ENCODE peak calls at places on chromosomes 12 and 14, in eight cellular contexts. T, M, G, N, Z, H, P and U are unnamed samples.

GRCh38 chr14:101072945-101073597 is 169.5 kb upstream of the RTL1 start:
- DNase-seq in G (peak), M (peak), H (no peak), N (no peak), Z (peak), T (no peak), P (peak), U (peak)

GRCh38 chr12:5808956-5809355 is 136.1 kb downstream of the ANO2 start:
- DNase-seq in M (no peak), P (no peak), G (no peak), H (no peak), N (no peak), Z (peak), T (no peak), U (no peak)

GRCh38 chr12:89645434-89645833 is 63.2 kb downstream of the ATP2B1 start:
- DNase-seq in N (no peak), T (no peak), H (no peak), G (no peak), M (no peak), P (no peak), Z (no peak), U (no peak)

GRCh38 chr12:47317182-47317915 is 237.6 kb upstream of the AMIGO2 start:
- DNase-seq in H (no peak), G (no peak), T (no peak), N (no peak), Z (no peak), P (no peak), M (no peak), U (peak)

GRCh38 chr12:71092290-71092689 is 65.5 kb downstream of the TSPAN8 start:
- DNase-seq in G (no peak), Z (peak), H (no peak), T (no peak), N (no peak), P (no peak), M (no peak), U (no peak)

GRCh38 chr12:19012965-19013364 is 116.6 kb upstream of the PLEKHA5 start:
- DNase-seq in N (no peak), Z (no peak), G (no peak), M (no peak), T (no peak), P (no peak), H (no peak), U (no peak)

GRCh38 chr14:34078117-34078743 is 127.4 kb upstream of the EGLN3 start:
- DNase-seq in G (peak), M (no peak), Z (peak), H (no peak), N (no peak), P (no peak), T (no peak), U (no peak)

GRCh38 chr12:130281157-130281799 is 56.4 kb upstream of the PIWIL1 start:
- DNase-seq in G (peak), N (peak), P (no peak), M (no peak), T (no peak), H (no peak), Z (no peak), U (peak)

GRCh38 chr14:73526036-73526984 is 10.6 kb upstream of the ACOT1 start:
- DNase-seq in T (peak), G (no peak), N (peak), M (peak), H (peak), Z (peak), P (no peak), U (no peak)

GRCh38 chr14:69928111-69928523 is 48.9 kb downstream of the SMOC1 start:
- DNase-seq in G (peak), N (no peak), Z (peak), H (no peak), P (no peak), T (no peak), M (no peak), U (no peak)

GRCh38 chr14:63478024-63478423 is 65.2 kb downstream of the PPP2R5E start:
- DNase-seq in G (no peak), N (no peak), H (no peak), M (no peak), T (no peak), P (no peak), Z (no peak), U (peak)

GRCh38 chr12:93050026-93050747 is 121.1 kb upstream of the EEA1 start:
- DNase-seq in T (no peak), N (no peak), G (no peak), H (no peak), P (no peak), Z (peak), M (no peak), U (no peak)

GRCh38 chr14:72532686-72533454 is 361.0 kb downstream of the DPF3 start:
- DNase-seq in H (no peak), G (no peak), P (no peak), Z (no peak), M (no peak), T (no peak), N (no peak), U (no peak)

GRCh38 chr14:75257241-75257640 is 21.4 kb upstream of the FOS start:
- DNase-seq in T (no peak), Z (no peak), P (no peak), G (no peak), M (no peak), H (no peak), N (no peak), U (no peak)

GRCh38 chr14:30440986-30441385 is 118.0 kb upstream of the G2E3 start:
- DNase-seq in T (no peak), G (no peak), P (no peak), Z (no peak), M (no peak), H (no peak), N (no peak), U (no peak)

GRCh38 chr14:95043732-95044462 is 113.4 kb downstream of the DICER1 start:
- DNase-seq in Z (no peak), H (no peak), M (no peak), T (no peak), G (no peak), N (no peak), P (no peak), U (no peak)

GRCh38 chr14:77890873-77891272 is 91.0 kb downstream of the ADCK1 start:
- DNase-seq in P (no peak), H (no peak), M (no peak), N (no peak), Z (no peak), G (no peak), T (no peak), U (no peak)

GRCh38 chr14:68563256-68564131 is 229.4 kb downstream of the ZFP36L1 start:
- DNase-seq in N (no peak), M (peak), Z (no peak), H (no peak), T (no peak), G (no peak), P (no peak), U (no peak)

GRCh38 chr12:130196827-130197226 is 34.6 kb downstream of the FZD10 start:
- DNase-seq in H (no peak), P (no peak), M (no peak), Z (no peak), T (no peak), G (no peak), N (no peak), U (no peak)

GRCh38 chr12:56348776-56349175 is 10.1 kb downstream of the IL23A start:
- DNase-seq in H (no peak), G (no peak), T (no peak), Z (no peak), M (no peak), P (no peak), N (no peak), U (no peak)

GRCh38 chr12:121483950-121484349 is 84.0 kb downstream of the RNF34 start:
- DNase-seq in Z (no peak), P (no peak), M (no peak), T (no peak), G (no peak), H (no peak), N (no peak), U (no peak)

GRCh38 chr12:22333751-22334695 is 484 bp downstream of the ST8SIA1 start:
- DNase-seq in H (no peak), Z (no peak), T (peak), N (peak), G (no peak), M (no peak), P (no peak), U (no peak)

GRCh38 chr12:75878382-75878720 is 153.2 kb downstream of the PHLDA1 start:
- DNase-seq in Z (peak), T (no peak), M (no peak), H (no peak), G (no peak), N (no peak), P (peak), U (no peak)

GRCh38 chr12:40971911-40972310 is 216.2 kb upstream of the PDZRN4 start:
- DNase-seq in Z (peak), G (no peak), T (no peak), N (no peak), M (no peak), H (no peak), P (no peak), U (no peak)

GRCh38 chr14:87979689-87980088 is 13.3 kb downstream of the GALC start:
- DNase-seq in G (no peak), P (no peak), N (no peak), H (no peak), Z (no peak), T (no peak), M (no peak), U (no peak)

GRCh38 chr14:65242732-65243134 is 140.4 kb upstream of the MAX start:
- DNase-seq in G (peak), M (no peak), P (no peak), H (no peak), N (no peak), Z (no peak), T (no peak), U (no peak)

GRCh38 chr12:89906178-89906577 is 197.5 kb upstream of the ATP2B1 start:
- DNase-seq in T (no peak), P (no peak), H (no peak), M (no peak), G (no peak), N (no peak), Z (no peak), U (no peak)

GRCh38 chr12:58916153-58916709 is 4.1 kb downstream of the LRIG3 start:
- DNase-seq in M (no peak), H (no peak), P (no peak), G (no peak), Z (no peak), N (no peak), T (no peak), U (no peak)

GRCh38 chr14:73755434-73756014 is 41.3 kb upstream of the PNMA1 start:
- DNase-seq in Z (no peak), G (no peak), P (no peak), H (no peak), T (no peak), N (no peak), M (peak), U (peak)

GRCh38 chr12:218728-219590 is 5.0 kb upstream of the SLC6A12 start:
- DNase-seq in M (no peak), P (no peak), Z (no peak), N (no peak), H (no peak), G (no peak), T (no peak), U (no peak)

DNA sequence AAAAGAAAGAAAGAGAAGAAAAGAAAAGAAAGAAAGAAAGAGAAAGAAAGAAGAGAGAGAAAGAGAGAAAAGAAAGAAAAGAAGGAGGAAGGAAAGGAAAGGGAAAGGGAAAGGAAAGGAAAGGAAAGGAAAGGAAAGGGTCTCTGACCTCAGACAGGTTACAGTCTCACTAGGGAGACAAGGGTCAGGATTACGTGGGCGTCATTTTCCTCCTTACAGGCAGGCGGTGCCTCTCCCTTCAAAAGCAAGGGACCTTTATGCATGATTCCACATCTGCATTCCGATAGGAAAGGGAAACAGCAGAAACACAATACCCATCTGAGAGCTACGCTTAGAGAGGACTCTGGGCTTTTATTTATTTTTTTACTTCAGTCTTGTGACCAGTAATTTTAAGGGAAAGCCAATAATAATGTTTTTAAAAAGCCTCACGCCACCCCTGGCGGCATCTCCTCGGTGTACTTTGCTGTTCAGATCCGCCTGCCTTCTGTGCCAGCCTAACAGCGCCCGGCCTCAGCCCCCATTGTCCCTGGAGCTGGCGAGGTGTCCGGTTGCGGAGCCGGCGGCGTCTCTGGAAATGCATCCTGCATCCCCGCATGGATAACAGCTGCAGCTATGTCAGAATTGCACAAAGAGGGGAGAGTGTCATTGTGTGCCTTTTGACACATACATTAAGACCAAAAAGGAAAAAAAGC is 882 bp upstream of the HIP1R start:
- DNase-seq in Z (peak), N (peak), P (no peak), H (no peak), G (peak), T (peak), M (peak), U (no peak)
- TF ChIP-seq CTCF in Z (no peak), N (no peak), P (peak), H (peak), G (peak), T (no peak), M (peak), U (no peak)

DNA sequence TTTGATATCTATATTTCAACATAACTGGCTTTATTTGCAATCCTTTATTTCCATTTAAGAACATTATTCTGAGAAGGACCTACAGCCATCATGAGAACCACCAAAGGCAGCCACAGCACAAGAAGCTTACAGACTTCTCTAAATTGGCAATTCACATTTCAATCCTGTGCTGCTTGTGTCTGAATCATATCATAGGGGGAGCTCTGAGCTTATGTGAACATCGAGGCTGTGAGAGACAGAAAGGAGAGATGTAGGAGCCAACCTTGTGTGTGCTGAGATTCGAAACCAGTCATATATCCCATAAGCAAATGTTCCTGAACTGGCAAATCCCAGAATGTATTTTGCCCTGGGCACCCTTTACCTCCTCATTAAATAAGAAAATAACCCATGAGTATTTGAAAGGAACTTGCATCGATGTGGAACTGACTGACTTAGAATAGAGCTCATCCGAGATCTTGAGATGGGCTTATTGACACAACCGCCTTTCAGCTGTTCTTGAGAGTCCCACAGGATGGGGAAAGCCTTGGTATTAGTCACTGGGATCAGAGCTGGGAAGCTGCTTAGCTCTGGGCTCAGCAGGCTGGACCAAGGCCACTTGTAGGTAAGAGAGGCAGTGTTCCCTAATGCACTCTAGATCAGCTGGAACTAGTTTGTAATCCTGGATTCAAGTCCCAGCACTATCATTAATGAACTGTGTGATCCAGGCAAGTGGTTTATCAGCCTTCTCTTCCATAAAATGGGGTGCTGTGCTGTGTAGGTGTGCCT is 329.8 kb downstream of the CACNA1C start:
- DNase-seq in G (no peak), H (no peak), Z (no peak), N (no peak), T (no peak), M (no peak), P (no peak), U (peak)
- H3K4me3 ChIP-seq in G (no peak), H (no peak), Z (no peak), N (no peak), T (no peak), M (no peak), P (no peak), U (no peak)

GRCh38 chr12:28172434-28173030 is 17.7 kb upstream of the CCDC91 start:
- DNase-seq in M (no peak), Z (peak), G (peak), N (no peak), T (no peak), H (no peak), P (no peak), U (peak)
- TF ChIP-seq CTCF in M (peak), Z (peak), G (peak), N (peak), T (peak), H (peak), P (peak), U (peak)

GRCh38 chr12:52951640-52952039 is 2.7 kb downstream of the KRT18 start:
- DNase-seq in Z (no peak), P (no peak), M (no peak), G (no peak), H (no peak), N (no peak), T (no peak), U (no peak)

GRCh38 chr12:52949413-52950331 is 754 bp downstream of the KRT18 start:
- DNase-seq in P (peak), H (no peak), G (peak), M (peak), N (no peak), Z (peak), T (peak), U (no peak)

GRCh38 chr12:52952082-52952801 is 3.3 kb downstream of the KRT18 start:
- DNase-seq in M (peak), P (no peak), N (peak), Z (no peak), H (no peak), G (peak), T (peak), U (no peak)

GRCh38 chr12:52950553-52950952 is 1.6 kb downstream of the KRT18 start:
- DNase-seq in T (no peak), G (peak), N (no peak), H (no peak), P (no peak), Z (no peak), M (no peak), U (no peak)

DNA sequence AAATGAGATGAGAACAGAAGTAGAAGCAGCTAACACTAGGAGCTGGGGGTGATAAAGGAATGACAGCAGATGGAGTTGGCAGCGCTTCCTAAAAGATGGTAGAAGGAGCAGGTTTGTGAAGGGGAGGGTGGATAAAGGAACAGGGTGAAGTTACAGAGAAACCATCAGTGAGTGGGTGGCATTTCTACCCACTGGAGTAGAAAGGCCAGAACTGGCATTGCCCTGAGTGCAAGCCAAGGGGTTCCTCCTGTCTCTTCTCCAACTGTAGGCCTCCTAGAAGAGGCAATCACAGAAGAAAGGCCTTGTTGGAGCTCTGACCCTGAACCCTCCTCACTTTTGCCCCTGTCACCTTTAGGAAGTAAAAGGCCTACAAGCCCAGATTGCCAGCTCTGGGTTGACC is 2.2 kb downstream of the KRT18 start:
- DNase-seq in Z (no peak), M (no peak), T (no peak), N (no peak), G (no peak), P (no peak), H (no peak), U (no peak)
- H3K4me3 ChIP-seq in Z (peak), M (no peak), T (peak), N (no peak), G (peak), P (no peak), H (no peak), U (no peak)